ENCODE peak calls at places on chromosomes 7 and 10, in eight cellular contexts. V, Q, X, L, J, T, C and A are unnamed samples.

GRCh38 chr7:6436385-6436685 is 11.4 kb downstream of the DAGLB start:
- DNase-seq in X (no peak), J (no peak), T (no peak), L (no peak), C (peak), Q (no peak), V (no peak), A (no peak)

GRCh38 chr10:72888151-72888638 is 5.3 kb upstream of the OIT3 start:
- DNase-seq in V (no peak), L (no peak), C (no peak), Q (no peak), X (no peak), T (no peak), J (no peak), A (no peak)

GRCh38 chr7:25802473-25802872 is 349.5 kb upstream of the NFE2L3 start:
- DNase-seq in X (no peak), J (no peak), L (no peak), Q (no peak), T (no peak), C (no peak), V (no peak), A (no peak)

GRCh38 chr7:131681961-131682360 is 125.5 kb upstream of the PODXL start:
- DNase-seq in V (no peak), L (no peak), T (peak), J (no peak), C (no peak), X (no peak), Q (no peak), A (no peak)

GRCh38 chr10:125159932-125160855 is at the start of gene CTBP2:
- DNase-seq in J (peak), T (no peak), X (no peak), C (no peak), V (no peak), Q (no peak), L (peak), A (no peak)

GRCh38 chr10:69659286-69660027 is 29.4 kb downstream of the FAM241B start:
- DNase-seq in J (no peak), V (no peak), Q (no peak), X (no peak), T (no peak), C (no peak), L (no peak), A (no peak)

GRCh38 chr7:33157311-33157710 is 27.9 kb downstream of the BBS9 start:
- DNase-seq in T (no peak), C (no peak), J (no peak), Q (no peak), X (no peak), V (no peak), L (no peak), A (no peak)

GRCh38 chr10:124366825-124367224 is 51.9 kb downstream of the OAT start:
- DNase-seq in T (no peak), Q (no peak), L (no peak), C (no peak), J (no peak), X (no peak), V (no peak), A (no peak)

GRCh38 chr10:51048792-51049191 is 25.5 kb upstream of the PRKG1 start:
- DNase-seq in J (no peak), Q (no peak), T (no peak), X (no peak), L (no peak), V (no peak), C (no peak), A (no peak)

GRCh38 chr10:71721313-71721712 is 1.7 kb upstream of the C10orf105 start:
- DNase-seq in L (no peak), Q (no peak), J (no peak), V (no peak), X (no peak), T (no peak), C (no peak), A (no peak)

GRCh38 chr7:3134715-3135114 is 91.0 kb upstream of the CARD11 start:
- DNase-seq in Q (no peak), C (no peak), V (no peak), T (no peak), X (no peak), J (no peak), L (no peak), A (no peak)

GRCh38 chr10:70459771-70460490 is 18.4 kb upstream of the NODAL start:
- DNase-seq in Q (no peak), C (no peak), J (peak), V (no peak), T (no peak), X (no peak), L (no peak), A (no peak)

GRCh38 chr10:102635377-102635776 is 8.9 kb upstream of the TRIM8 start:
- DNase-seq in T (no peak), V (no peak), X (no peak), L (no peak), J (no peak), Q (no peak), C (peak), A (no peak)

GRCh38 chr7:47946581-47947354 is 1.5 kb downstream of the PKD1L1 start:
- DNase-seq in J (no peak), V (no peak), T (peak), L (no peak), Q (no peak), X (no peak), C (no peak), A (no peak)

GRCh38 chr10:22420787-22421517 is 75.7 kb downstream of the SPAG6 start:
- DNase-seq in T (peak), V (no peak), Q (no peak), J (no peak), C (peak), X (no peak), L (no peak), A (no peak)

GRCh38 chr7:40608321-40609075 is 473.7 kb downstream of the SUGCT start:
- DNase-seq in T (peak), X (no peak), V (no peak), Q (no peak), L (no peak), J (no peak), C (no peak), A (no peak)

GRCh38 chr10:20598590-20598989 is 298.5 kb downstream of the NEBL start:
- DNase-seq in X (no peak), L (peak), T (peak), V (no peak), C (no peak), Q (no peak), J (no peak), A (no peak)

GRCh38 chr7:122412886-122413285 is 108.3 kb upstream of the FEZF1 start:
- DNase-seq in J (no peak), V (no peak), T (peak), Q (no peak), X (no peak), L (no peak), C (peak), A (no peak)

GRCh38 chr7:151377406-151377805 is 32.4 kb downstream of the WDR86 start:
- DNase-seq in X (no peak), Q (no peak), T (no peak), J (no peak), V (no peak), L (no peak), C (no peak), A (no peak)

GRCh38 chr10:44411251-44411650 is 26.4 kb upstream of the CXCL12 start:
- DNase-seq in C (no peak), X (no peak), L (no peak), J (no peak), V (no peak), Q (no peak), T (no peak), A (no peak)

GRCh38 chr10:131312261-131312801 is 810 bp upstream of the TCERG1L start:
- DNase-seq in J (peak), X (no peak), C (no peak), L (no peak), V (no peak), Q (no peak), T (no peak), A (no peak)

GRCh38 chr7:7157887-7158271 is 24.5 kb upstream of the C1GALT1 start:
- DNase-seq in Q (no peak), L (peak), V (no peak), T (peak), X (no peak), J (no peak), C (no peak), A (no peak)

GRCh38 chr7:91941450-91941849 is 788 bp downstream of the AKAP9 start:
- DNase-seq in L (peak), V (no peak), Q (no peak), T (peak), C (peak), X (no peak), J (peak), A (no peak)